ENCODE peak calls at places on chromosome 12, in five cellular contexts. N is activated T-cell treated with anti-CD3 and anti-CD28 coated beads for 4 hours, S is WTC11, B is right lobe of liver, R is tibial nerve. I is an unnamed sample.

GRCh38 chr12:52032431-52032796 is 18.8 kb upstream of the NR4A1 start:
- DNase-seq in N (no peak), S (no peak), B (peak), R (peak), I (no peak)

GRCh38 chr12:44833561-44833960 is 42.6 kb downstream of the NELL2 start:
- DNase-seq in N (no peak), S (no peak), B (no peak), R (no peak), I (no peak)

GRCh38 chr12:52519826-52520662 is at the start of gene KRT5:
- DNase-seq in N (no peak), S (no peak), B (no peak), R (no peak), I (no peak)

GRCh38 chr12:71955946-71956345 is 17.3 kb downstream of the TPH2 start:
- DNase-seq in N (no peak), S (no peak), B (no peak), R (no peak), I (no peak)

GRCh38 chr12:95641299-95641947 is 90.1 kb upstream of the USP44 start:
- DNase-seq in N (no peak), S (no peak), B (no peak), R (no peak), I (no peak)

GRCh38 chr12:124419292-124420040 is 124.6 kb downstream of the RFLNA start:
- DNase-seq in N (no peak), S (no peak), B (no peak), R (no peak), I (no peak)

GRCh38 chr12:49687941-49688340 is 19.3 kb downstream of the FMNL3 start:
- DNase-seq in N (no peak), S (peak), B (no peak), R (no peak), I (no peak)

GRCh38 chr12:113295846-113296556 is 38.9 kb downstream of the SLC8B1 start:
- DNase-seq in N (no peak), S (no peak), B (no peak), R (no peak), I (no peak)

GRCh38 chr12:26680724-26681455 is 152.1 kb downstream of the ITPR2 start:
- DNase-seq in N (no peak), S (no peak), B (no peak), R (no peak), I (no peak)

GRCh38 chr12:50537538-50537919 is 32.7 kb downstream of the DIP2B start:
- DNase-seq in N (no peak), S (no peak), B (no peak), R (no peak), I (no peak)

GRCh38 chr12:108302471-108303311 is 36.4 kb downstream of the CMKLR1 start:
- DNase-seq in N (no peak), S (peak), B (no peak), R (peak), I (no peak)

GRCh38 chr12:131615316-131616053 is 95.4 kb upstream of the SFSWAP start:
- DNase-seq in N (no peak), S (no peak), B (no peak), R (no peak), I (no peak)

GRCh38 chr12:78494911-78495310 is 369.7 kb upstream of the SYT1 start:
- DNase-seq in N (no peak), S (no peak), B (no peak), R (no peak), I (no peak)

GRCh38 chr12:39792938-39793337 is 173.3 kb upstream of the ABCD2 start:
- DNase-seq in N (no peak), S (no peak), B (no peak), R (no peak), I (no peak)

GRCh38 chr12:11978985-11979384 is 91.8 kb upstream of the BCL2L14 start:
- DNase-seq in N (no peak), S (no peak), B (no peak), R (no peak), I (no peak)

GRCh38 chr12:24919346-24920001 is 29.4 kb downstream of the BCAT1 start:
- DNase-seq in N (no peak), S (no peak), B (no peak), R (no peak), I (no peak)

GRCh38 chr12:40325349-40325960 is 100.7 kb downstream of the LRRK2 start:
- DNase-seq in N (no peak), S (no peak), B (no peak), R (no peak), I (no peak)